ENCODE peak calls at places on chromosomes 2 and 18, in four cellular contexts. N is endothelial cell of umbilical vein, D is keratinocyte, B is K562. K is an unnamed sample. For H3K9me1, the result is how much of the 10 kb centered on the place peaks cover.

GRCh38 chr2:216862628-216863027 is 2.8 kb upstream of the TNP1 start:
- DNase-seq in B (no peak), N (no peak), D (no peak), K (no peak)

GRCh38 chr2:72263043-72263780 is 115.5 kb upstream of the CYP26B1 start:
- DNase-seq in N (no peak), B (no peak), D (no peak), K (peak)

GRCh38 chr2:239035361-239035814 is 187.5 kb downstream of the TWIST2 start:
- DNase-seq in B (peak), D (no peak), N (no peak), K (no peak)

GRCh38 chr2:99762714-99763113 is 272.9 kb upstream of the REV1 start:
- DNase-seq in N (no peak), D (no peak), B (no peak), K (no peak)

GRCh38 chr2:121735520-121736074 is 1.1 kb downstream of the NIFK start:
- DNase-seq in B (no peak), N (peak), D (no peak), K (no peak)

GRCh38 chr2:182763311-182763912 is 47.4 kb downstream of the DNAJC10 start:
- DNase-seq in B (peak), N (peak), D (no peak), K (peak)

GRCh38 chr2:128091691-128092050 is 671 bp downstream of the UGGT1 start:
- DNase-seq in D (no peak), N (peak), B (no peak), K (peak)

GRCh38 chr18:8706981-8707940 is 1.9 kb downstream of the MTCL1 start:
- DNase-seq in N (peak), B (no peak), D (no peak), K (peak)

GRCh38 chr2:134259571-134259970 is 5.7 kb downstream of the MGAT5 start:
- DNase-seq in N (peak), D (no peak), B (no peak), K (peak)

GRCh38 chr2:230942920-230943896 is 18.2 kb upstream of the GPR55 start:
- DNase-seq in D (no peak), B (no peak), N (no peak), K (no peak)

GRCh38 chr2:106956879-106957278 is 70.9 kb upstream of the ST6GAL2 start:
- DNase-seq in N (no peak), B (no peak), D (no peak), K (peak)

GRCh38 chr18:44849361-44849760 is 168.7 kb downstream of the SETBP1 start:
- DNase-seq in N (no peak), B (no peak), D (no peak), K (no peak)

GRCh38 chr2:204654679-204655078 is 109.4 kb downstream of the PARD3B start:
- DNase-seq in N (no peak), B (no peak), D (no peak), K (peak)

GRCh38 chr18:980586-980985 is 75.9 kb downstream of the ADCYAP1 start:
- DNase-seq in B (no peak), N (no peak), D (no peak), K (no peak)

GRCh38 chr2:237350597-237350996 is 63.4 kb downstream of the COL6A3 start:
- DNase-seq in D (no peak), N (no peak), B (no peak), K (no peak)

GRCh38 chr2:134359367-134360081 is 105.7 kb downstream of the MGAT5 start:
- DNase-seq in B (no peak), N (peak), D (no peak), K (peak)

GRCh38 chr2:178428396-178428806 is 22.6 kb downstream of the PRKRA start:
- DNase-seq in B (no peak), D (no peak), N (no peak), K (no peak)

GRCh38 chr18:69216390-69216789 is 184.3 kb upstream of the DOK6 start:
- DNase-seq in B (no peak), N (no peak), D (no peak), K (no peak)

GRCh38 chr2:100107911-100108647 is 34.3 kb downstream of the AFF3 start:
- DNase-seq in N (no peak), D (no peak), B (no peak), K (no peak)

GRCh38 chr2:197265931-197266330 is 44.6 kb downstream of the ANKRD44 start:
- DNase-seq in N (no peak), D (no peak), B (no peak), K (no peak)

GRCh38 chr2:215736653-215737290 is 276.6 kb downstream of the MREG start:
- DNase-seq in D (no peak), B (peak), N (no peak), K (peak)

GRCh38 chr2:235170016-235170415 is 218.2 kb downstream of the SH3BP4 start:
- DNase-seq in B (no peak), N (no peak), D (no peak), K (peak)

GRCh38 chr2:17136895-17137294 is 381.3 kb downstream of the RAD51AP2 start:
- DNase-seq in B (no peak), N (no peak), D (no peak), K (no peak)

GRCh38 chr2:180002198-180002597 is 4.9 kb downstream of the CWC22 start:
- DNase-seq in B (no peak), D (no peak), N (no peak), K (no peak)

GRCh38 chr2:230879271-230879882 is 14.6 kb downstream of the ITM2C start:
- DNase-seq in B (no peak), N (no peak), D (no peak), K (no peak)

GRCh38 chr2:225401001-225401400 is 1.5 kb downstream of the NYAP2 start:
- DNase-seq in D (no peak), B (no peak), N (no peak), K (no peak)

GRCh38 chr2:222423186-222423585 is 1.2 kb upstream of the SGPP2 start:
- DNase-seq in B (no peak), D (no peak), N (no peak), K (no peak)

GRCh38 chr2:224584768-224585204 is 377 bp downstream of the CUL3 start:
- DNase-seq in N (peak), B (peak), D (no peak), K (no peak)

GRCh38 chr2:172085460-172086159 is at the start of gene DLX1:
- DNase-seq in D (no peak), B (peak), N (no peak), K (no peak)

GRCh38 chr2:189060096-189060642 is 86.0 kb downstream of the COL3A1 start:
- DNase-seq in D (no peak), B (no peak), N (peak), K (peak)

GRCh38 chr2:122643725-122644329 is 888.4 kb downstream of the TSN start:
- DNase-seq in B (no peak), N (no peak), D (peak), K (peak)

GRCh38 chr18:33495278-33495677 is 54.8 kb upstream of the CCDC178 start:
- DNase-seq in D (no peak), B (peak), N (peak), K (peak)

GRCh38 chr2:96404446-96405373 is 69.1 kb downstream of the NCAPH start:
- DNase-seq in D (no peak), B (no peak), N (no peak), K (no peak)

GRCh38 chr2:101337877-101338276 is 29.4 kb upstream of the RNF149 start:
- DNase-seq in B (no peak), N (peak), D (no peak), K (peak)

GRCh38 chr18:33708876-33709275 is 130.9 kb downstream of the ASXL3 start:
- DNase-seq in B (no peak), N (no peak), D (no peak), K (no peak)

GRCh38 chr2:169877406-169877805 is 50.2 kb downstream of the UBR3 start:
- DNase-seq in B (no peak), N (peak), D (no peak), K (peak)

GRCh38 chr18:74778191-74778847 is 180.6 kb downstream of the ZNF407 start:
- DNase-seq in N (no peak), D (no peak), B (peak), K (peak)

GRCh38 chr2:18750662-18751554 is 161.5 kb upstream of the NT5C1B start:
- DNase-seq in N (no peak), B (no peak), D (no peak), K (peak)

GRCh38 chr2:26925100-26925791 is 45.2 kb upstream of the MAPRE3 start:
- DNase-seq in B (no peak), N (no peak), D (no peak), K (no peak)

GRCh38 chr2:176126929-176127768 is 2.4 kb upstream of the HOXD8 start:
- DNase-seq in N (peak), B (peak), D (no peak), K (peak)
- H3K9me1 ChIP-seq in N (under half), B (under half), D (under half), K (under half)

GRCh38 chr18:48058486-48058885 is 128.0 kb upstream of the SMAD2 start:
- DNase-seq in D (no peak), N (no peak), B (no peak), K (no peak)
- H3K9me1 ChIP-seq in D (under half), N (under half), B (under half), K (under half)

GRCh38 chr18:23539911-23540475 is 36.7 kb downstream of the RMC1 start:
- DNase-seq in D (no peak), N (no peak), B (no peak), K (no peak)

GRCh38 chr18:23541349-23542093 is 38.2 kb downstream of the RMC1 start:
- DNase-seq in B (no peak), N (no peak), D (no peak), K (no peak)

GRCh38 chr18:23542471-23542870 is 39.2 kb downstream of the RMC1 start:
- DNase-seq in N (no peak), B (no peak), D (no peak), K (peak)

GRCh38 chr18:23539298-23539697 is 36.0 kb downstream of the RMC1 start:
- DNase-seq in B (no peak), D (no peak), N (no peak), K (no peak)

GRCh38 chr18:23540867-23541266 is 37.6 kb downstream of the RMC1 start:
- DNase-seq in N (no peak), D (no peak), B (no peak), K (peak)
- H3K9me1 ChIP-seq in N (under half), D (under half), B (under half), K (under half)

GRCh38 chr2:229363126-229363814 is 92.2 kb upstream of the PID1 start:
- DNase-seq in B (no peak), D (no peak), N (no peak), K (no peak)
- H3K9me1 ChIP-seq in B (under half), D (under half), N (under half), K (under half)

GRCh38 chr18:79884963-79885728 is 66.3 kb downstream of the SLC66A2 start:
- DNase-seq in D (no peak), N (no peak), B (no peak), K (no peak)

GRCh38 chr18:79887181-79888000 is 64.1 kb downstream of the SLC66A2 start:
- DNase-seq in B (no peak), N (no peak), D (no peak), K (no peak)

GRCh38 chr18:79890638-79891037 is 60.8 kb downstream of the SLC66A2 start:
- DNase-seq in N (no peak), B (no peak), D (no peak), K (no peak)

GRCh38 chr18:79888016-79888415 is 63.4 kb downstream of the SLC66A2 start:
- DNase-seq in D (no peak), B (no peak), N (no peak), K (no peak)

DNA sequence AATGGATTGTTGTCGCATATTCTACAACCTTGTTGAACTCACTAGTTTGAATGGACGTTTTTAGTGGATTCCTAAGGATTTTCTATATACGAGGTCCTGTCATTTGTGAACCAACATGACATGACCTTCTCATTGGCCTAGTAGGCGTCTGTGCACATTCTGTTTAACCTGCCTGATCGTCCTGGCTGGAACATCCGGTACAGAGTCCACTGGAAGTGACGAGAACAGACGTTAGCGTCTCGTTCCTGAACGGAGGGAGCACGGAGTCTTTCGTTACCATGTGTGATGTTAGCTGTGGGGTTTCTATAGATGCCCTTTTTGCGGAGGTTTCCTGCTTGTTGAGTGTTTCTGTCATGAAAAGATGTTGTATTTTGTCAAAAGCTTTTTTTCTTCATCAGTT is 61.9 kb downstream of the SLC66A2 start:
- DNase-seq in B (no peak), D (no peak), N (no peak), K (no peak)
- H3K9me1 ChIP-seq in B (under half), D (under half), N (under half), K (under half)

GRCh38 chr2:240851078-240851861 is 17.4 kb upstream of the AGXT start:
- DNase-seq in B (peak), N (peak), D (peak), K (peak)

GRCh38 chr2:240850026-240850425 is 18.6 kb upstream of the AGXT start:
- DNase-seq in N (no peak), D (no peak), B (no peak), K (no peak)

GRCh38 chr2:240848900-240849680 is 19.5 kb upstream of the AGXT start:
- DNase-seq in N (no peak), B (no peak), D (no peak), K (no peak)

GRCh38 chr2:240852671-240853314 is 15.8 kb upstream of the AGXT start:
- DNase-seq in B (no peak), D (no peak), N (no peak), K (no peak)

GRCh38 chr2:240850756-240851077 is 17.9 kb upstream of the AGXT start:
- DNase-seq in N (no peak), D (no peak), B (no peak), K (no peak)
- H3K9me1 ChIP-seq in N (under half), D (under half), B (under half), K (under half)

DNA sequence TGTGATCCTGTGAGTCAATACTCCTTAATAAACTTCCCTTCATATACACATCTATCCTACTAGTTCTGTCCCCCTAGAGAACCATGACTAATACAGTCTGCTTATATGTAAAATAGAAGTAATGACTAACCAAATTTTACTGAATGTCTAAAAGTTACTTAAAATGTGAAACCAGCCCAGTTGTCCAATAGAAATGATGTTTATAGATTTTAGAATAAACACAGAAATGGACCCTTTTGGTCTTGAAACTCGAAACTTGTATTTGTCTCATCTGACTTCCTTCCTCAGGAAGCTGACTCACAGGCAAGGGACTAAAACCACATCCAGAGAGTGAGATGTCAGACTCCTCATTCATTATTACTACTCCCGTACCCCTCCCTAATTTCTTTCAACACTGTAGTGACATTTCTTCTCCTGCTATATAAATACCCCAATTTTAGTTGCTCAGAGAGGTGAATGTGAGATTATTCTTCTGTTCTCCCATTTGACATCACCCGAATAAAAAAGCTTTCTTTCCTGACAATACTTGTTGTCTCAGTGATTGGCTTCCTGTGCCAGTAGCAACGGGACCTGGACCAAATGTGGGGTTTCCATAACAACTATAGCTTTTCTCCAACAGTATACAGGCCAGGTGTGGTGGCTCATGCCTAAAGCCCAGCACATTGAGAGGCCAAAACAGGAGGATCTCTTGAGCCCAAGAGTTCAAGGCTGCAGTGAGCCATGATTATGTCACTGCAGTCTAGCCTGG is 486.0 kb downstream of the ERBB4 start:
- DNase-seq in B (no peak), D (no peak), N (peak), K (peak)
- H3K9me1 ChIP-seq in B (under half), D (under half), N (under half), K (under half)

GRCh38 chr18:13539843-13540535 is 186.4 kb downstream of the FAM210A start:
- DNase-seq in D (no peak), N (peak), B (no peak), K (no peak)
- H3K9me1 ChIP-seq in D (under half), N (under half), B (under half), K (under half)

GRCh38 chr2:159984034-159984433 is 78.4 kb downstream of the PLA2R1 start:
- DNase-seq in B (no peak), N (no peak), D (no peak), K (no peak)
- H3K9me1 ChIP-seq in B (under half), N (under half), D (under half), K (under half)

DNA sequence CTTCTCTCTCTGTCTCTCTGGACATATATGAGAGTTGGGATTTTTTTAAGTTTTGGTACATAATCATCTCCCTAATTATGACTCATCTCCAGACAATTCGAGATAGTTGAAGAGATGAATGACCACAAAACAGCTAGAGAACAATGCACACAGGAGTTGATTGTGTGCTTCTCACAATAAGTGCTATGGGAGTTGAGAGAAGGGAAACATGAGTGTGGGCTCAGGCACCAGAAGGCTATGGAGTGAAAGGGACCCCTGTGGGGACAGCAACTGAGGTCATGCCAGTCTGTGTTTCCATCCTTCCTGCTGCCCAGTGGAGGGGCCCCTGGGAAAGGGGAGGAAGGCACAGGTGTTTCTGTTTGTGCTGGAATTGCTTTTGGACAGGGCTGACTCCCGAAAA is 6.5 kb upstream of the YWHAQ start:
- DNase-seq in B (no peak), D (no peak), N (peak), K (peak)
- H3K9me1 ChIP-seq in B (under half), D (under half), N (under half), K (under half)

K was measured in IMR-90.